ENCODE peak calls at places on chromosomes 5 and 9, in nine cellular contexts. E is aorta, L is right lobe of liver, F is testis, N is psoas muscle, U is IMR-90, R is neuronal stem cell, B is mammary epithelial cell, G is lung. Q is an unnamed sample. For H3K4me1, the result is how much of the 10 kb centered on the place peaks cover.

GRCh38 chr9:128082173-128082572 is 14.1 kb downstream of the SLC25A25 start:
- DNase-seq in E (peak), L (no peak), F (no peak), N (no peak), U (no peak), R (no peak), B (peak), G (no peak), Q (no peak)

GRCh38 chr9:118630931-118631595 is 738.2 kb downstream of the BRINP1 start:
- DNase-seq in E (no peak), L (no peak), F (no peak), N (no peak), U (no peak), R (no peak), B (peak), G (no peak), Q (no peak)

GRCh38 chr9:13171261-13171660 is 108.2 kb downstream of the MPDZ start:
- DNase-seq in E (no peak), L (no peak), F (no peak), N (no peak), U (peak), R (no peak), B (no peak), G (no peak), Q (no peak)

GRCh38 chr9:124003636-124004349 is 7.8 kb upstream of the LHX2 start:
- DNase-seq in E (no peak), L (no peak), F (no peak), N (no peak), U (no peak), R (no peak), B (no peak), G (no peak), Q (no peak)

GRCh38 chr5:17156463-17156862 is 61.0 kb upstream of the BASP1 start:
- DNase-seq in E (no peak), L (no peak), F (no peak), N (no peak), U (peak), R (no peak), B (peak), G (no peak), Q (no peak)

GRCh38 chr5:98108497-98108896 is 665.0 kb upstream of the RGMB start:
- DNase-seq in E (no peak), L (no peak), F (no peak), N (no peak), U (peak), R (no peak), B (peak), G (no peak), Q (no peak)

GRCh38 chr5:144460608-144461007 is 289.9 kb downstream of the KCTD16 start:
- DNase-seq in E (no peak), L (no peak), F (no peak), N (no peak), U (no peak), R (no peak), B (no peak), G (no peak), Q (no peak)

GRCh38 chr5:137666109-137666850 is 69.6 kb downstream of the KLHL3 start:
- DNase-seq in E (no peak), L (no peak), F (no peak), N (no peak), U (peak), R (no peak), B (no peak), G (no peak), Q (no peak)

GRCh38 chr9:131475956-131476776 is 26.6 kb upstream of the POMT1 start:
- DNase-seq in E (no peak), L (peak), F (no peak), N (peak), U (no peak), R (no peak), B (no peak), G (no peak), Q (no peak)

GRCh38 chr9:91623004-91623403 is 199.4 kb upstream of the NFIL3 start:
- DNase-seq in E (no peak), L (no peak), F (no peak), N (no peak), U (no peak), R (no peak), B (peak), G (no peak), Q (no peak)

GRCh38 chr9:102770704-102771103 is 224.4 kb upstream of the CYLC2 start:
- DNase-seq in E (no peak), L (no peak), F (no peak), N (no peak), U (no peak), R (no peak), B (no peak), G (no peak), Q (no peak)

GRCh38 chr9:71816782-71817549 is 48.7 kb upstream of the CEMIP2 start:
- DNase-seq in E (no peak), L (no peak), F (no peak), N (no peak), U (no peak), R (no peak), B (no peak), G (no peak), Q (no peak)

GRCh38 chr9:138101444-138102234 is 224.1 kb downstream of the CACNA1B start:
- DNase-seq in E (peak), L (peak), F (peak), N (no peak), U (no peak), R (no peak), B (no peak), G (no peak), Q (no peak)

GRCh38 chr5:138890686-138891085 is 15.6 kb upstream of the LRRTM2 start:
- DNase-seq in E (no peak), L (no peak), F (no peak), N (no peak), U (peak), R (no peak), B (no peak), G (no peak), Q (no peak)

GRCh38 chr5:172412724-172413260 is 41.5 kb downstream of the SH3PXD2B start:
- DNase-seq in E (peak), L (peak), F (peak), N (peak), U (peak), R (no peak), B (peak), G (peak), Q (no peak)

GRCh38 chr5:155416765-155417164 is 403.2 kb downstream of the KIF4B start:
- DNase-seq in E (no peak), L (no peak), F (no peak), N (no peak), U (no peak), R (no peak), B (peak), G (no peak), Q (no peak)

GRCh38 chr9:130172858-130173461 is 756 bp downstream of the NCS1 start:
- DNase-seq in E (peak), L (no peak), F (no peak), N (no peak), U (no peak), R (no peak), B (no peak), G (no peak), Q (no peak)
- H3K27ac ChIP-seq in E (peak), L (no peak), F (no peak), N (no peak), U (peak), R (no peak), B (no peak), G (no peak), Q (no peak)

DNA sequence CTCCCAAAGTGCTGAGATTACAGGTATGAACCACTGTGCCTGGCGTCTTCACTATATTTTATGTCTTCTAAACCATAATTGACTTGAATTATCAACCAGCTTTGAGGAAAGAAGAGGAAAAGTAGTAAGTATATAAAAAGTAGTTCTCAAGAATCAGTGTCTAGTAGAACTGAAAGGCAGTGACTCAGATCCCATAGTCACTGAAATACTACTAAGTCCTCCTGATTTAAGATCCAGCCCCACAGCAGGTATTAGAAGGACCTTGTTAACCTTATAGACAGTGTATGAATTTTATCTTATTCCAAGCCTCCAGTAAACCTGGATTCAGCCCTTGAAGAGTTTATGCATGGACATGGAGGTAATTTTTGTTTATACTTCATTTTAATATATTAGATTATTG is 31.5 kb downstream of the LNPEP start:
- DNase-seq in E (no peak), L (no peak), F (no peak), N (no peak), U (no peak), R (no peak), B (no peak), G (no peak), Q (no peak)
- H3K4me1 ChIP-seq in E (under half), L (under half), F (under half), N (half or more), U (under half), R (under half), B (under half), G (under half), Q (under half)

DNA sequence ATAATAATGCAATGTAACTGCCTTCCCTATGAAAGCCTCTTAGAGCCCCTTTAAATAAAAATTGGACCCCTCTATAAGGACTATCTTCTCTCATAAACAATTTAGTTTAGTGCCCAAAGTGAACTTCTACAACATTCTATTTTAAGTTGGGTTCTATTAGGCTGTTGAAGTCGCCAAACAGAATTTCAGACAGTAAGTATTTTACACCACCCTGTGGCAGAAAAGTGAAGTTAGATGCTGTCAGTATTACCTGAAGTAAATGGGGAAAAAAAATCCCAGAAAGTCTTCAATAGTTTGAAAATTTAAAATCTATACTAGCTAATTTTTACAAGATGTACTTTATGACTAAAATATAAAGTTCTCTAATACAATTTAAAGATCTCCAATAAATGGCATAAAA is 29.5 kb downstream of the CAAP1 start:
- DNase-seq in E (no peak), L (no peak), F (no peak), N (no peak), U (peak), R (no peak), B (no peak), G (no peak), Q (no peak)
- H3K4me3 ChIP-seq in E (no peak), L (no peak), F (no peak), N (no peak), U (no peak), R (no peak), B (no peak), G (no peak), Q (no peak)

GRCh38 chr9:133991964-133992779 is at the start of gene VAV2:
- DNase-seq in E (peak), L (peak), F (peak), N (peak), U (peak), R (peak), B (peak), G (peak), Q (no peak)
- H3K27ac ChIP-seq in E (peak), L (peak), F (peak), N (peak), U (peak), R (peak), B (peak), G (peak), Q (no peak)

Q was measured in iPS DF 6.9.